ENCODE peak calls at places on chromosomes 13 and 19, in eight cellular contexts. X is H4, E is SHP77, I is activated B cell treated with CpG ODN at 0.5 μM for 24 hours, K is NCI-H1105 treated with DMSO at 0.1 percent for 48 hours, D is body of pancreas, R is GM12878, S is substantia nigra. B is an unnamed sample.

GRCh38 chr19:35044317-35045117 is 3.0 kb downstream of the HPN start:
- DNase-seq in X (peak), E (no peak), I (peak), K (peak), D (peak), R (no peak), S (peak), B (peak)

GRCh38 chr13:82088781-82089180 is 1747.9 kb upstream of the SPRY2 start:
- DNase-seq in X (no peak), E (no peak), I (no peak), K (no peak), D (no peak), R (no peak), S (no peak), B (no peak)

GRCh38 chr19:33767898-33768413 is 28.7 kb upstream of the KCTD15 start:
- DNase-seq in X (no peak), E (no peak), I (no peak), K (no peak), D (no peak), R (no peak), S (no peak), B (peak)

GRCh38 chr13:48839171-48839570 is 136.5 kb upstream of the FNDC3A start:
- DNase-seq in X (no peak), E (no peak), I (no peak), K (no peak), D (no peak), R (no peak), S (no peak), B (no peak)

GRCh38 chr13:111460548-111461444 is 140.4 kb downstream of the TEX29 start:
- DNase-seq in X (peak), E (peak), I (no peak), K (peak), D (peak), R (no peak), S (peak), B (no peak)

GRCh38 chr19:41998246-41999020 is 4.4 kb upstream of the ATP1A3 start:
- DNase-seq in X (no peak), E (peak), I (peak), K (peak), D (no peak), R (no peak), S (peak), B (no peak)

GRCh38 chr19:45590300-45591003 is 5.8 kb upstream of the OPA3 start:
- DNase-seq in X (no peak), E (no peak), I (no peak), K (no peak), D (no peak), R (no peak), S (no peak), B (no peak)

GRCh38 chr13:57611956-57612355 is 19.6 kb upstream of the PCDH17 start:
- DNase-seq in X (no peak), E (no peak), I (no peak), K (no peak), D (no peak), R (peak), S (no peak), B (no peak)

GRCh38 chr19:3080281-3080680 is 13.9 kb upstream of the GNA11 start:
- DNase-seq in X (peak), E (no peak), I (no peak), K (no peak), D (no peak), R (no peak), S (no peak), B (no peak)

GRCh38 chr19:40822161-40822560 is 23.2 kb downstream of the EGLN2 start:
- DNase-seq in X (no peak), E (no peak), I (no peak), K (no peak), D (no peak), R (no peak), S (no peak), B (no peak)

GRCh38 chr13:59269476-59269875 is 894.3 kb downstream of the DIAPH3 start:
- DNase-seq in X (peak), E (no peak), I (no peak), K (no peak), D (no peak), R (no peak), S (no peak), B (no peak)

GRCh38 chr13:43864921-43865320 is 14.6 kb downstream of the CCDC122 start:
- DNase-seq in X (no peak), E (no peak), I (no peak), K (no peak), D (no peak), R (no peak), S (no peak), B (no peak)

GRCh38 chr19:44598880-44599279 is 14.5 kb upstream of the IGSF23 start:
- DNase-seq in X (no peak), E (no peak), I (no peak), K (no peak), D (peak), R (no peak), S (no peak), B (peak)

GRCh38 chr13:44837250-44837649 is 152.0 kb downstream of the NUFIP1 start:
- DNase-seq in X (peak), E (no peak), I (no peak), K (no peak), D (no peak), R (no peak), S (no peak), B (no peak)

GRCh38 chr13:70353096-70353495 is 244.8 kb upstream of the KLHL1 start:
- DNase-seq in X (no peak), E (no peak), I (no peak), K (no peak), D (no peak), R (no peak), S (no peak), B (no peak)

GRCh38 chr19:32576790-32577189 is 4.2 kb upstream of the PDCD5 start:
- DNase-seq in X (no peak), E (no peak), I (no peak), K (no peak), D (no peak), R (no peak), S (no peak), B (no peak)

GRCh38 chr13:27954406-27954851 is 14.7 kb downstream of the CDX2 start:
- DNase-seq in X (no peak), E (peak), I (peak), K (peak), D (peak), R (no peak), S (no peak), B (no peak)

GRCh38 chr19:45952691-45953505 is 20.8 kb downstream of the NOVA2 start:
- DNase-seq in X (no peak), E (peak), I (no peak), K (no peak), D (peak), R (no peak), S (no peak), B (peak)

GRCh38 chr13:97185291-97185690 is 36.8 kb upstream of the MBNL2 start:
- DNase-seq in X (no peak), E (no peak), I (no peak), K (no peak), D (no peak), R (no peak), S (no peak), B (no peak)

GRCh38 chr19:9128171-9128570 is 1.4 kb upstream of the OR7G3 start:
- DNase-seq in X (peak), E (no peak), I (no peak), K (no peak), D (no peak), R (no peak), S (no peak), B (peak)

GRCh38 chr13:99979453-99980200 is 2.0 kb upstream of the ZIC2 start:
- DNase-seq in X (no peak), E (no peak), I (no peak), K (no peak), D (no peak), R (no peak), S (no peak), B (no peak)

GRCh38 chr13:107203146-107203847 is 635.4 kb upstream of the ARGLU1 start:
- DNase-seq in X (peak), E (no peak), I (no peak), K (no peak), D (no peak), R (no peak), S (no peak), B (no peak)

GRCh38 chr19:17118957-17119356 is 43.4 kb downstream of the MYO9B start:
- DNase-seq in X (no peak), E (no peak), I (no peak), K (no peak), D (no peak), R (no peak), S (no peak), B (no peak)

GRCh38 chr19:1264801-1265610 is 4.1 kb upstream of the CIRBP start:
- DNase-seq in X (peak), E (no peak), I (peak), K (no peak), D (peak), R (no peak), S (no peak), B (peak)

GRCh38 chr19:46818812-46819211 is 30.4 kb upstream of the SLC1A5 start:
- DNase-seq in X (no peak), E (peak), I (no peak), K (no peak), D (no peak), R (no peak), S (no peak), B (no peak)

GRCh38 chr13:20521388-20521787 is 4.3 kb downstream of the CRYL1 start:
- DNase-seq in X (peak), E (no peak), I (no peak), K (no peak), D (no peak), R (no peak), S (no peak), B (no peak)

GRCh38 chr19:28314771-28315170 is 898.2 kb downstream of the UQCRFS1 start:
- DNase-seq in X (no peak), E (no peak), I (no peak), K (no peak), D (no peak), R (no peak), S (no peak), B (no peak)

GRCh38 chr13:27177852-27178251 is 6.2 kb upstream of the USP12 start:
- DNase-seq in X (no peak), E (no peak), I (no peak), K (no peak), D (no peak), R (no peak), S (no peak), B (no peak)

GRCh38 chr19:7783991-7784421 is 21.0 kb downstream of the CLEC4M start:
- DNase-seq in X (peak), E (no peak), I (no peak), K (no peak), D (no peak), R (no peak), S (no peak), B (peak)

GRCh38 chr13:77429320-77430142 is 102.6 kb upstream of the MYCBP2 start:
- DNase-seq in X (peak), E (no peak), I (peak), K (no peak), D (no peak), R (peak), S (no peak), B (no peak)

GRCh38 chr19:40959338-40959737 is 31.7 kb upstream of the CYP2B6 start:
- DNase-seq in X (no peak), E (no peak), I (no peak), K (no peak), D (no peak), R (no peak), S (no peak), B (no peak)

GRCh38 chr13:65914707-65915106 is 1315.4 kb downstream of the PCDH9 start:
- DNase-seq in X (no peak), E (no peak), I (no peak), K (no peak), D (no peak), R (no peak), S (no peak), B (no peak)

GRCh38 chr19:46015961-46016425 is 6.9 kb downstream of the PGLYRP1 start:
- DNase-seq in X (no peak), E (no peak), I (peak), K (peak), D (peak), R (no peak), S (no peak), B (peak)

GRCh38 chr13:40061466-40062450 is 406.3 kb downstream of the COG6 start:
- DNase-seq in X (no peak), E (no peak), I (no peak), K (peak), D (peak), R (no peak), S (no peak), B (no peak)

B was measured in LoVo.